ENCODE peak calls at places on chromosomes 7 and 10, in five cellular contexts. One of them, this sample, is unnamed.
A peak's percentile ranks its signal among the peaks of the same experiment; 100 is the strongest.

GRCh38 chr10:96693431-96693830 is 26.9 kb downstream of the PIK3AP1 start:
- DNase-seq in endothelial cell: no peak
- DNase-seq in transverse colon: no peak
- DNase-seq in MM.1S: no peak
- DNase-seq in GM12865: no peak
- DNase-seq in this sample: no peak

GRCh38 chr7:589781-590575 is 70.3 kb upstream of the PDGFA start:
- DNase-seq in endothelial cell: no peak
- DNase-seq in transverse colon: no peak
- DNase-seq in MM.1S: no peak
- DNase-seq in GM12865: no peak
- DNase-seq in this sample: no peak

GRCh38 chr7:38451840-38452239 is 178.4 kb upstream of the TARP start:
- DNase-seq in endothelial cell: no peak
- DNase-seq in transverse colon: no peak
- DNase-seq in MM.1S: peak; percentile 39
- DNase-seq in GM12865: peak; percentile 29
- DNase-seq in this sample: peak; percentile 11

GRCh38 chr10:52644678-52645434 is 127.7 kb downstream of the MBL2 start:
- DNase-seq in endothelial cell: peak; percentile 47
- DNase-seq in transverse colon: peak; percentile 22
- DNase-seq in MM.1S: peak; percentile 31
- DNase-seq in GM12865: peak; percentile 41
- DNase-seq in this sample: peak; percentile 24

GRCh38 chr7:96823274-96823673 is 113.6 kb upstream of the SEM1 start:
- DNase-seq in endothelial cell: no peak
- DNase-seq in transverse colon: no peak
- DNase-seq in MM.1S: no peak
- DNase-seq in GM12865: no peak
- DNase-seq in this sample: no peak

GRCh38 chr10:125407000-125407502 is 246.7 kb upstream of the CTBP2 start:
- DNase-seq in endothelial cell: no peak
- DNase-seq in transverse colon: no peak
- DNase-seq in MM.1S: no peak
- DNase-seq in GM12865: no peak
- DNase-seq in this sample: no peak

GRCh38 chr10:92240289-92241157 is 50.4 kb downstream of the CPEB3 start:
- DNase-seq in endothelial cell: peak; percentile 28
- DNase-seq in transverse colon: peak; percentile 78
- DNase-seq in MM.1S: peak; percentile 85
- DNase-seq in GM12865: peak; percentile 84
- DNase-seq in this sample: peak; percentile 81

GRCh38 chr7:131174391-131174790 is 153.3 kb upstream of the MKLN1 start:
- DNase-seq in endothelial cell: no peak
- DNase-seq in transverse colon: no peak
- DNase-seq in MM.1S: no peak
- DNase-seq in GM12865: no peak
- DNase-seq in this sample: no peak

GRCh38 chr10:52621635-52622079 is 150.9 kb downstream of the MBL2 start:
- DNase-seq in endothelial cell: no peak
- DNase-seq in transverse colon: no peak
- DNase-seq in MM.1S: no peak
- DNase-seq in GM12865: no peak
- DNase-seq in this sample: no peak

GRCh38 chr10:101162677-101163076 is 31.6 kb downstream of the TLX1 start:
- DNase-seq in endothelial cell: no peak
- DNase-seq in transverse colon: no peak
- DNase-seq in MM.1S: no peak
- DNase-seq in GM12865: no peak
- DNase-seq in this sample: no peak

GRCh38 chr10:71999360-72000072 is 35.3 kb downstream of the CHST3 start:
- DNase-seq in endothelial cell: no peak
- DNase-seq in transverse colon: peak; percentile 55
- DNase-seq in MM.1S: no peak
- DNase-seq in GM12865: peak; percentile 15
- DNase-seq in this sample: no peak

GRCh38 chr10:51297438-51297837 is 223.2 kb downstream of the PRKG1 start:
- DNase-seq in endothelial cell: no peak
- DNase-seq in transverse colon: no peak
- DNase-seq in MM.1S: no peak
- DNase-seq in GM12865: no peak
- DNase-seq in this sample: no peak

GRCh38 chr7:121761399-121761798 is 111.6 kb upstream of the PTPRZ1 start:
- DNase-seq in endothelial cell: no peak
- DNase-seq in transverse colon: no peak
- DNase-seq in MM.1S: no peak
- DNase-seq in GM12865: no peak
- DNase-seq in this sample: no peak

GRCh38 chr10:27723436-27723835 is 22.2 kb downstream of the MKX start:
- DNase-seq in endothelial cell: no peak
- DNase-seq in transverse colon: no peak
- DNase-seq in MM.1S: no peak
- DNase-seq in GM12865: no peak
- DNase-seq in this sample: no peak

GRCh38 chr7:77439572-77439971 is 23.4 kb upstream of the GSAP start:
- DNase-seq in endothelial cell: no peak
- DNase-seq in transverse colon: peak; percentile 37
- DNase-seq in MM.1S: no peak
- DNase-seq in GM12865: no peak
- DNase-seq in this sample: no peak

GRCh38 chr10:73263948-73264347 is 11.5 kb upstream of the MRPS16 start:
- DNase-seq in endothelial cell: no peak
- DNase-seq in transverse colon: no peak
- DNase-seq in MM.1S: peak; percentile 17
- DNase-seq in GM12865: peak; percentile 30
- DNase-seq in this sample: no peak

GRCh38 chr10:98170249-98171117 is 36.0 kb downstream of the R3HCC1L start:
- DNase-seq in endothelial cell: peak; percentile 55
- DNase-seq in transverse colon: peak; percentile 38
- DNase-seq in MM.1S: peak; percentile 60
- DNase-seq in GM12865: peak; percentile 64
- DNase-seq in this sample: peak; percentile 51

GRCh38 chr10:45418859-45419672 is 45.0 kb downstream of the ALOX5 start:
- DNase-seq in endothelial cell: peak; percentile 68
- DNase-seq in transverse colon: peak; percentile 72
- DNase-seq in MM.1S: peak; percentile 83
- DNase-seq in GM12865: peak; percentile 94
- DNase-seq in this sample: peak; percentile 87

GRCh38 chr10:4059471-4060138 is 274.6 kb upstream of the KLF6 start:
- DNase-seq in endothelial cell: no peak
- DNase-seq in transverse colon: no peak
- DNase-seq in MM.1S: no peak
- DNase-seq in GM12865: no peak
- DNase-seq in this sample: no peak

GRCh38 chr7:351256-351655 is 61.3 kb downstream of the FOXL3 start:
- DNase-seq in endothelial cell: no peak
- DNase-seq in transverse colon: no peak
- DNase-seq in MM.1S: no peak
- DNase-seq in GM12865: no peak
- DNase-seq in this sample: no peak

GRCh38 chr10:33428706-33429105 is 94.2 kb upstream of the NRP1 start:
- DNase-seq in endothelial cell: no peak
- DNase-seq in transverse colon: no peak
- DNase-seq in MM.1S: no peak
- DNase-seq in GM12865: no peak
- DNase-seq in this sample: no peak

GRCh38 chr10:123890761-123891146 is 853 bp downstream of the CPXM2 start:
- DNase-seq in endothelial cell: no peak
- DNase-seq in transverse colon: no peak
- DNase-seq in MM.1S: no peak
- DNase-seq in GM12865: no peak
- DNase-seq in this sample: no peak

DNA sequence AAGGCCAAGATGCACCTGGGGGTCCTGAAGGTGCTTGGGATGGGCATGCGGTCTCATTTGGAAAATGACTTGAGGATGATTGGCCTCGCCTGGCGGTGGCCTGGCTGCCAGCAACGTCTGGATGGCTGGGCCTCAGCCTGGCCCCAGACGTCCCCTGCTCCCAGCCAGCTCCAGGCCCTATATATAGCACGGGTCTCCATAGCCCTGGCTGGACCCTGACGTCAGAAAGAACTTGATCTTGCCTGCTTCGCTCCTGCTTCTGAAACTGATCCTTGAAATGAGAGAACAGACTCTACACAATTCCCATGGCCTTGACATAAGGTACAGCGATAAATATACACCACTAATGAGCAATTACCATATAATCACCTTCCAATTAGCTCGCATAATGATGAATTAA is 11.8 kb downstream of the EMX2 start:
- DNase-seq in endothelial cell: no peak
- DNase-seq in transverse colon: no peak
- DNase-seq in MM.1S: no peak
- DNase-seq in GM12865: no peak
- DNase-seq in this sample: no peak
- TF ChIP-seq CTCF in endothelial cell: no peak
- TF ChIP-seq CTCF in transverse colon: no peak
- TF ChIP-seq CTCF in MM.1S: no peak
- TF ChIP-seq CTCF in GM12865: no peak
- TF ChIP-seq CTCF in this sample: no peak

DNA sequence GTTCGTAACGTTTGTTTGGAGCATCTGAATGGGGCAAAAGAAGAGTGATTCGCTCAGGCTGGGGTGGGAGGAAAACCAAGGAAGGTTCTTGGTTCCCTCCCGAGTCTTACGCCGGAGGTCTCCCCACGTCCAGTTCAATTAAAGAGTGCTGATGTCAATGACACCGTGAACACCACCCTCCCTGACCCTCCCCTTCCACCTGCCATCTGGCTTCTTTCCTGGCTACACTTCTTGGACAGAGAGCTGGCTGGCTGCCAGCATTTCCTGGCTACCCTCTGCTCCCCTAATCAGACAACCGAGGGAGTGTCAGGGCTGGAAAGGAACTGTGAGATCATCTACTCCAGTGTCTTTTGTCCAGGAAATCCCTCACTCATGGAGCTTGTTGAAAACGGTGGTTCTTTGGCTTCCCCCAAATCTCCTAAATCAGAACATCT is 24.1 kb upstream of the FFAR4 start:
- DNase-seq in endothelial cell: peak; percentile 25
- DNase-seq in transverse colon: peak; percentile 80
- DNase-seq in MM.1S: no peak
- DNase-seq in GM12865: no peak
- DNase-seq in this sample: no peak
- TF ChIP-seq CTCF in endothelial cell: peak; percentile 17
- TF ChIP-seq CTCF in transverse colon: no peak
- TF ChIP-seq CTCF in MM.1S: no peak
- TF ChIP-seq CTCF in GM12865: no peak
- TF ChIP-seq CTCF in this sample: no peak

GRCh38 chr10:61795551-61795950 is 105.9 kb upstream of the ARID5B start:
- DNase-seq in endothelial cell: no peak
- DNase-seq in transverse colon: no peak
- DNase-seq in MM.1S: no peak
- DNase-seq in GM12865: no peak
- DNase-seq in this sample: no peak
- TF ChIP-seq CTCF in endothelial cell: peak; percentile 40
- TF ChIP-seq CTCF in transverse colon: no peak
- TF ChIP-seq CTCF in MM.1S: no peak
- TF ChIP-seq CTCF in GM12865: peak; percentile 22
- TF ChIP-seq CTCF in this sample: no peak

GRCh38 chr7:158933468-158934139 is 77.2 kb downstream of the DYNC2I1 start:
- DNase-seq in endothelial cell: no peak
- DNase-seq in transverse colon: no peak
- DNase-seq in MM.1S: no peak
- DNase-seq in GM12865: no peak
- DNase-seq in this sample: no peak
- TF ChIP-seq CTCF in endothelial cell: no peak
- TF ChIP-seq CTCF in transverse colon: no peak
- TF ChIP-seq CTCF in MM.1S: no peak
- TF ChIP-seq CTCF in GM12865: no peak
- TF ChIP-seq CTCF in this sample: no peak

GRCh38 chr10:76632158-76633051 is 1005.2 kb downstream of the KCNMA1 start:
- DNase-seq in endothelial cell: peak; percentile 9
- DNase-seq in transverse colon: peak; percentile 33
- DNase-seq in MM.1S: peak; percentile 35
- DNase-seq in GM12865: peak; percentile 19
- DNase-seq in this sample: no peak
- TF ChIP-seq CTCF in endothelial cell: no peak
- TF ChIP-seq CTCF in transverse colon: peak; percentile 49
- TF ChIP-seq CTCF in MM.1S: peak; percentile 56
- TF ChIP-seq CTCF in GM12865: peak; percentile 16
- TF ChIP-seq CTCF in this sample: no peak

DNA sequence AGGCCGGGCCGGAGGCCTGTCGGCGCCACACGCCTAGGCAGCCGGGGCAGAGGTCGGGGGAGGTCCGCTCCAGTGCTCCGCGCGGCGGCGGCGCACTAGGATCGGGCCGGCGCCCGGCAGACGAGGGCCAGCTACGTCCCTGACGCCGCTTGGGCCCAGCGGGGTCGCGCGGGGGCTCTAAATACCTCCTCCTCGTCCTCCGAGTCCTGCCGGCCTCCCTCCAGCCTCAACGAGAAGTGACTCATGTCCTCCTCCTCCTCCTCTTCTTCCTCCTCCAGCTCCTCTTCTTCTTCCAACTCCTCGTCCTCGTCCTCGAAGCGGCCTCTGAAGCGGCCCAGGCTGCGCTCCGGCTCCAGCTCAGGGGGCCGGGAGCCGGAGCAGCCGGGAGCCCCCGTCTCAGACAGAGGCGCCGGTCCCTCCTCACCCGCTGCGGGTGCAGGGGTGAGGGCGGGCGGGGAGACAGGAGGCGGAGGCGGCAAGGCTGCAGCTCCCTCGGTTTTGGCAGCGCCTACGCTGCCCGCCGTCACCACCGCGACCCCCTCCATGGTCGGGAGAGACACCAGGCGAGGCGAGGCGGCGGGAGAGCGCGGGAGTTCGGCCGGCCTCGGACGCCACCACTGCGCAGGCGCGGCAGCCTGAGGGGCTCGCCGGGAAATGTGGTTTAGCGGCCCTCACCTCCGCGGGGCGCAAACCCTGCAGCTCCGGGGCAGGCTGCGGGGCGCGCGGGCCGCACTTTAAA is at the start of gene PCGF6:
- DNase-seq in endothelial cell: peak; percentile 91
- DNase-seq in transverse colon: peak; percentile 81
- DNase-seq in MM.1S: peak; percentile 82
- DNase-seq in GM12865: peak; percentile 89
- DNase-seq in this sample: peak; percentile 97
- TF ChIP-seq CTCF in endothelial cell: no peak
- TF ChIP-seq CTCF in transverse colon: no peak
- TF ChIP-seq CTCF in MM.1S: no peak
- TF ChIP-seq CTCF in GM12865: no peak
- TF ChIP-seq CTCF in this sample: no peak

GRCh38 chr10:113216068-113216467 is 266.0 kb downstream of the TCF7L2 start:
- DNase-seq in endothelial cell: no peak
- DNase-seq in transverse colon: no peak
- DNase-seq in MM.1S: peak; percentile 45
- DNase-seq in GM12865: no peak
- DNase-seq in this sample: no peak
- TF ChIP-seq CTCF in endothelial cell: no peak
- TF ChIP-seq CTCF in transverse colon: no peak
- TF ChIP-seq CTCF in MM.1S: peak; percentile 29
- TF ChIP-seq CTCF in GM12865: no peak
- TF ChIP-seq CTCF in this sample: no peak

This sample was measured in GM20000.